ENCODE peak calls at places on chromosomes 2 and 18, in five cellular contexts. H, P, N, O and M are unnamed samples. For H3K79me1, the result is how much of the 10 kb centered on the place peaks cover.

GRCh38 chr2:18356676-18357075 is 203.8 kb downstream of the RDH14 start:
- DNase-seq in N (no peak), O (peak), H (peak), P (no peak), M (peak)

GRCh38 chr2:133026536-133027177 is 356.7 kb upstream of the LYPD1 start:
- DNase-seq in N (peak), P (peak), O (peak), H (peak), M (no peak)

GRCh38 chr2:158127380-158127804 is 25.7 kb downstream of the UPP2 start:
- DNase-seq in H (no peak), N (no peak), P (no peak), O (no peak), M (no peak)

GRCh38 chr2:69915050-69915945 is at the start of gene MXD1:
- DNase-seq in O (no peak), H (no peak), N (no peak), P (peak), M (peak)

GRCh38 chr2:235170536-235171510 is 219.0 kb downstream of the SH3BP4 start:
- DNase-seq in H (peak), P (peak), N (peak), O (peak), M (peak)

GRCh38 chr2:208594642-208595385 is 188.2 kb downstream of the PTH2R start:
- DNase-seq in N (no peak), P (no peak), O (no peak), H (no peak), M (no peak)

GRCh38 chr2:33518200-33518599 is 41.8 kb downstream of the RASGRP3 start:
- DNase-seq in N (no peak), H (no peak), P (no peak), O (no peak), M (no peak)

GRCh38 chr2:64562148-64562784 is 38.1 kb downstream of the AFTPH start:
- DNase-seq in P (no peak), N (no peak), H (peak), O (no peak), M (peak)

GRCh38 chr18:75208836-75209128 is 157 bp downstream of the PTGR3 start:
- DNase-seq in O (no peak), P (peak), H (no peak), N (no peak), M (no peak)

GRCh38 chr2:69163109-69163508 is 150.1 kb downstream of the ANTXR1 start:
- DNase-seq in O (peak), H (peak), P (no peak), N (no peak), M (peak)

GRCh38 chr2:120759543-120760331 is 24.1 kb downstream of the GLI2 start:
- DNase-seq in N (no peak), O (no peak), P (peak), H (no peak), M (no peak)

GRCh38 chr2:120761911-120762310 is 26.2 kb downstream of the GLI2 start:
- DNase-seq in N (no peak), H (no peak), O (no peak), P (peak), M (no peak)

GRCh38 chr2:120762341-120763061 is 26.8 kb downstream of the GLI2 start:
- DNase-seq in H (no peak), P (peak), O (no peak), N (no peak), M (no peak)

GRCh38 chr2:120761164-120761861 is 25.6 kb downstream of the GLI2 start:
- DNase-seq in H (no peak), O (no peak), N (no peak), P (peak), M (no peak)

GRCh38 chr2:120760446-120761135 is 24.9 kb downstream of the GLI2 start:
- DNase-seq in O (no peak), P (peak), H (peak), N (no peak), M (peak)
- H3K79me1 ChIP-seq in O (under half), P (under half), H (half or more), N (under half), M (under half)

GRCh38 chr2:128288781-128289180 is 29.9 kb downstream of the HS6ST1 start:
- DNase-seq in O (no peak), P (no peak), N (no peak), H (no peak), M (no peak)

GRCh38 chr2:128290356-128290755 is 28.3 kb downstream of the HS6ST1 start:
- DNase-seq in H (peak), O (no peak), N (no peak), P (no peak), M (no peak)

GRCh38 chr2:128291161-128291843 is 27.4 kb downstream of the HS6ST1 start:
- DNase-seq in O (no peak), H (no peak), P (no peak), N (no peak), M (peak)

GRCh38 chr2:128287780-128288735 is 30.6 kb downstream of the HS6ST1 start:
- DNase-seq in H (no peak), P (no peak), O (no peak), N (no peak), M (no peak)

DNA sequence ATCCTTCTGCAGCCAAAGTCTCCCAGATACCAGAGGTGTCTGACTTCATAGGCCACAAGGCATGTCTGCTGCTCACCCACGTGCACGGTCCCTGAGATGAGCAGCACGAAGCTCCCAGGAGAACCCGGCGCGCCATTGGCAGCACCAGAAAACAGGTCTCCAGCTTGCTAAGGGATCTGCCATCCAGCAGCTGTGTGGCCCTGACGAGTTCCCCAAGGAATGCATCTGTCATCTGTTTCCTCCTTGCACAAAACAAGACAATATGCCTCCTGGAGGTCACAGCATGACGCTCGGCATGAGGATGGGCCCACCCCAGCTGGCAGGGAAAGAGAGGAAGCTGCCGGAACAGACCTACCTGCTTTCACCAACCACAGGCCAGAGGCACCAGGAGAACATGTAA is 29.2 kb downstream of the HS6ST1 start:
- DNase-seq in P (peak), O (peak), N (no peak), H (no peak), M (no peak)
- H3K79me1 ChIP-seq in P (under half), O (half or more), N (under half), H (half or more), M (half or more)

GRCh38 chr2:46165916-46166315 is 131.3 kb upstream of the EPAS1 start:
- DNase-seq in O (no peak), N (no peak), H (no peak), P (no peak), M (no peak)
- H3K79me1 ChIP-seq in O (under half), N (under half), H (under half), P (under half), M (under half)

DNA sequence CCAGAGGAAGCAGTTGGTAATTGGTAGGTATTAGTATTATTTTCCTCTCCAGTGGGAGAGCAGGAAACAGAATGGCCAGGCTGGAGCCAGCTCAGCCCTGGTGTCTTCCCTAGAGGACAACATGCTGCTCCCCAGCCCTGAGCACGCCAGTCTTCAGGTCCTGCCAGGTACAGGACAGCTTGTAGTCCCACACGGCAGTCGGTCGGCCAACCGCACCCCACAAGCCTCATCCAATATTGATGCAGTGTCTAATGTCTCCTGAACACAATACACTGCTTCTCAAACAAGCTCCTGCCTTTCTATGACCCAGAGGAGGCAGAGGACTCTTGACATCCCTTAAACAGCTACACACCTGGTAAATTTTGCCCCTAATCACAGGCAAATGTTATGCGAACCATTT is 71.0 kb upstream of the PPP1CB start:
- DNase-seq in P (no peak), H (no peak), O (no peak), N (no peak), M (no peak)
- H3K79me1 ChIP-seq in P (under half), H (under half), O (under half), N (under half), M (under half)

GRCh38 chr2:47068966-47069627 is 86.0 kb downstream of the STPG4 start:
- DNase-seq in H (no peak), O (no peak), N (no peak), P (no peak), M (no peak)
- H3K79me1 ChIP-seq in H (half or more), O (under half), N (under half), P (under half), M (under half)

GRCh38 chr2:172250801-172251200 is 148.1 kb upstream of the DLX2 start:
- DNase-seq in O (no peak), P (no peak), H (no peak), N (no peak), M (no peak)
- H3K79me1 ChIP-seq in O (under half), P (under half), H (under half), N (under half), M (under half)

DNA sequence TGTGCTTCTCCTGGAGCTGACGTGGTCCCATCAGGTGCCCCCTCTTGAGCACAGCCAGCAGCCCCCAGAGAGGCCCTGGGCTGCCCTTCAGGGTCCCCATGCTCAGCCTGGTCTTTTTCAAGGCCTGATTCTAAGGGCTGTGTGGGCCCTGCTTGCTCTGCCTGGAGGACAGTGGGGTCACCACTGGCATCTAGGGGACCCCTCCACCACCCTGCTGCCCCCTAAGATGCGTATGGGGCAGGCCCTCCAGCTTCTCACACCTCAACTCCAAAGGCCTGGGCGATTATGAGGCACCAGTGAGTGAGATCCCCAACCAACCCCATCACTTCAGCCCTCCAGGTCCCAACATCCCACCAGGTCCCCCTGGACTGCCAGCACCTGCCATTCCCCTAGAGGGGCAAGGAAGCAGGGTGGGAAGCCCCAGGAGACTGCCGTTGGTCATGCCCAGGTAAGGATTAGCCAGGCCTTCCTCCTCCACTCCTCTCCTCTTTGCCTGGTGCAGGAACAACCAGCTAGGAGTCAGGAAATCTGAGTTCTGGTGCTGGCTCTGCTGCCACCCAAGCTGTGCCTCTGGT is 114.4 kb downstream of the SMAD7 start:
- DNase-seq in P (no peak), H (no peak), O (no peak), N (no peak), M (no peak)
- H3K79me1 ChIP-seq in P (under half), H (half or more), O (under half), N (under half), M (under half)

GRCh38 chr2:20666114-20666363 is 905 bp upstream of the GDF7 start:
- DNase-seq in P (no peak), H (no peak), O (peak), N (no peak), M (no peak)

GRCh38 chr2:20663196-20664070 is 3.5 kb upstream of the GDF7 start:
- DNase-seq in N (no peak), O (no peak), H (no peak), P (peak), M (no peak)

GRCh38 chr2:20664071-20664390 is 2.9 kb upstream of the GDF7 start:
- DNase-seq in H (no peak), N (no peak), O (no peak), P (no peak), M (no peak)

GRCh38 chr2:20665261-20666113 is 1.5 kb upstream of the GDF7 start:
- DNase-seq in H (no peak), N (no peak), O (no peak), P (no peak), M (no peak)

GRCh38 chr2:20664431-20665260 is 2.3 kb upstream of the GDF7 start:
- DNase-seq in P (peak), N (no peak), H (no peak), O (no peak), M (no peak)
- H3K79me1 ChIP-seq in P (under half), N (under half), H (under half), O (under half), M (under half)

DNA sequence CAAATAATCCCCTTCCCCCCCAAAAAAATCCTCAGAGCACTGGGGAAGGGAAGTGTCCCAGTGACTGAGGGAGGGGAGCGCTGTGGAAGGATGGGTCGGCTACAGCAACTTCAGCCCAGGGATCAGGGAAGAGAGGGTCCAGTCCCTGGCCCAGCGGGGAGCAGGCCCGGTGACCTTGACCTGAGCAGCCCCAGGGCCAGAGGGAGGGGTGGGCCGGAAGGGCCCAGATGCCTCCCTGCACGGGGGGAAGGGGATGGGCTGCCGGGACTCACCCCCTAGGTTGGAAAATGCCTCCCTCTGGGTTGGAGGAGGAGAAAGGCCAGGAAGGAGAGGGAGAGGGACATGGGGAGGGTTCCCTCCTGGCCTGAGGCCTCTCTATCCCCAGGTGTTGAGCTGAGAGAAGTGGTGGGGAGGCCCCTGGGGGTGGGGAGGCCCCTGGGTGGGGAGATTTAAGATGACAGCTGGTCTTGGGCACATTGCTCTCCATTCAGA is 19.8 kb downstream of the GPC1 start:
- DNase-seq in P (no peak), H (no peak), O (no peak), N (no peak), M (no peak)
- H3K79me1 ChIP-seq in P (under half), H (half or more), O (under half), N (under half), M (under half)

GRCh38 chr2:43246641-43247040 is 20.2 kb upstream of the ZFP36L2 start:
- DNase-seq in N (no peak), O (peak), P (no peak), H (no peak), M (no peak)

GRCh38 chr2:43251171-43251731 is 24.8 kb upstream of the ZFP36L2 start:
- DNase-seq in O (peak), P (no peak), N (no peak), H (peak), M (peak)

GRCh38 chr2:43254331-43254730 is 27.9 kb upstream of the ZFP36L2 start:
- DNase-seq in N (no peak), O (no peak), H (no peak), P (no peak), M (no peak)

GRCh38 chr2:43250015-43250414 is 23.6 kb upstream of the ZFP36L2 start:
- DNase-seq in O (no peak), H (no peak), P (no peak), N (no peak), M (no peak)

GRCh38 chr2:43248621-43249020 is 22.2 kb upstream of the ZFP36L2 start:
- DNase-seq in O (no peak), N (no peak), H (no peak), P (no peak), M (no peak)
- H3K79me1 ChIP-seq in O (under half), N (under half), H (under half), P (under half), M (under half)